ENCODE peak calls at places on chromosomes 2 and 18, in ten cellular contexts. F is Peyer's patch, L is foreskin fibroblast, O is AG10803, U is astrocyte of the spinal cord, B is AG04449, E is Panc1, Z is MM.1S, K is WERI-Rb-1, D is choroid plexus epithelial cell. R is an unnamed sample.

GRCh38 chr18:80251700-80252099 is 4.4 kb upstream of the PARD6G start:
- DNase-seq in E (no peak), U (no peak), Z (no peak), D (no peak), F (no peak), B (no peak), O (peak), L (no peak), K (no peak), R (no peak)

GRCh38 chr2:35989523-35989922 is 366.1 kb upstream of the CRIM1 start:
- DNase-seq in U (no peak), D (no peak), E (no peak), L (no peak), F (no peak), B (no peak), O (no peak), Z (no peak), K (no peak), R (no peak)

GRCh38 chr18:74683573-74683972 is 85.9 kb downstream of the ZNF407 start:
- DNase-seq in Z (no peak), L (peak), F (no peak), B (no peak), U (no peak), O (no peak), D (no peak), K (no peak), E (no peak), R (no peak)

GRCh38 chr2:229212241-229212640 is 58.8 kb downstream of the PID1 start:
- DNase-seq in L (no peak), B (no peak), D (no peak), Z (no peak), U (no peak), E (no peak), F (no peak), K (no peak), O (no peak), R (no peak)

GRCh38 chr2:241540766-241541561 is 17.6 kb upstream of the BOK start:
- DNase-seq in F (peak), B (no peak), D (peak), E (no peak), K (no peak), O (peak), U (peak), L (peak), Z (no peak), R (peak)

GRCh38 chr2:1715184-1716012 is 28.9 kb downstream of the PXDN start:
- DNase-seq in E (no peak), U (no peak), Z (no peak), B (no peak), F (no peak), D (no peak), K (no peak), L (peak), O (peak), R (no peak)

GRCh38 chr2:212815453-212815852 is 276.9 kb upstream of the ERBB4 start:
- DNase-seq in L (no peak), U (no peak), B (no peak), K (no peak), F (no peak), O (no peak), E (no peak), Z (no peak), D (no peak), R (peak)

GRCh38 chr2:111029135-111029927 is 91.4 kb upstream of the BCL2L11 start:
- DNase-seq in U (no peak), O (no peak), B (no peak), D (no peak), K (no peak), L (no peak), Z (no peak), F (no peak), E (no peak), R (no peak)

GRCh38 chr2:26352892-26353291 is 6.3 kb upstream of the ADGRF3 start:
- DNase-seq in L (peak), O (no peak), F (no peak), E (no peak), D (peak), Z (no peak), B (no peak), U (no peak), K (no peak), R (no peak)

GRCh38 chr2:150487537-150488429 is at the start of gene RND3:
- DNase-seq in B (peak), F (peak), D (peak), O (peak), K (peak), U (peak), L (peak), E (peak), Z (peak), R (peak)

GRCh38 chr2:18630541-18630940 is 41.2 kb upstream of the NT5C1B start:
- DNase-seq in L (peak), F (no peak), E (no peak), U (no peak), D (no peak), B (no peak), K (no peak), Z (no peak), O (no peak), R (no peak)

GRCh38 chr2:66571873-66572272 is 136.9 kb downstream of the MEIS1 start:
- DNase-seq in F (no peak), O (peak), D (no peak), E (no peak), K (no peak), L (peak), U (no peak), B (no peak), Z (no peak), R (no peak)

GRCh38 chr2:220789961-220790360 is 782.1 kb downstream of the EPHA4 start:
- DNase-seq in F (no peak), K (no peak), O (peak), Z (no peak), L (peak), B (peak), U (peak), D (peak), E (no peak), R (no peak)

GRCh38 chr2:177165731-177166711 is 46.6 kb upstream of the HNRNPA3 start:
- DNase-seq in Z (peak), O (peak), U (peak), F (no peak), B (no peak), D (peak), E (no peak), L (peak), K (no peak), R (peak)

GRCh38 chr2:177164131-177164530 is 48.5 kb upstream of the HNRNPA3 start:
- DNase-seq in D (no peak), O (no peak), Z (no peak), E (no peak), B (no peak), L (peak), F (no peak), U (no peak), K (no peak), R (no peak)

GRCh38 chr2:177161741-177162440 is 50.7 kb upstream of the HNRNPA3 start:
- DNase-seq in Z (peak), L (peak), B (no peak), O (peak), F (no peak), D (peak), E (no peak), U (peak), K (peak), R (peak)

GRCh38 chr2:177165103-177165583 is 47.5 kb upstream of the HNRNPA3 start:
- DNase-seq in E (no peak), L (peak), O (peak), F (no peak), Z (no peak), U (peak), B (no peak), K (peak), D (peak), R (peak)

DNA sequence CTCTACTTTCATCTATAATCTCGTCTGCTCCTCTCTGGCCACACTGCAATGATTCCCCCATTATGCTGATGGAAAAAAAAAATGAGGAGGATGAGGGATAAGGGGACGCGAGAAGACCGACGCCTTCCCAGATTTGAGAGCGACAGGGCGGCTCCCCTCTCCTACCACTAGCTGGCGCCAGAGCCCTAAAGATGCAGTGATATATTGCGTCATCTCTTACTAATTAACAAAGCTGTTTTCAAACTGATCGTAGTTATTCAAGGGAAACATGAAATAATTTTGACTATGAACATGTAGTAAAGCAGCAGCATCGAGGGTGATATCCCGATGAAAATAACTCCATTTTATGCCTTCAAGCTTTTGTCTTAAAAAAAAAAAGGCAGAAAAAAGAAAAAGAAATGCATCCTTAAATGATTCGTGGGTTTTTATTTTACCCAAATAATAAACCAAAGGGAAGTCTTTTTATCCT is 48.0 kb upstream of the HNRNPA3 start:
- DNase-seq in O (peak), F (peak), B (no peak), E (peak), D (peak), Z (peak), L (peak), U (peak), K (peak), R (peak)
- H3K4me3 ChIP-seq in O (peak), F (peak), B (peak), E (peak), D (peak), Z (peak), L (peak), U (peak), K (peak), R (peak)

GRCh38 chr2:133530645-133531044 is 37.6 kb downstream of the NCKAP5 start:
- DNase-seq in E (no peak), L (no peak), K (no peak), Z (peak), O (no peak), D (no peak), U (no peak), F (no peak), B (no peak), R (no peak)

GRCh38 chr2:133531382-133531781 is 36.9 kb downstream of the NCKAP5 start:
- DNase-seq in D (no peak), E (no peak), U (no peak), B (no peak), L (no peak), O (no peak), K (no peak), F (no peak), Z (peak), R (no peak)

GRCh38 chr2:133532919-133533318 is 35.3 kb downstream of the NCKAP5 start:
- DNase-seq in K (no peak), B (no peak), U (peak), L (peak), D (no peak), F (no peak), O (no peak), Z (no peak), E (no peak), R (no peak)
- TF ChIP-seq CTCF in K (no peak), B (no peak), U (no peak), L (no peak), D (no peak), F (no peak), O (no peak), Z (no peak), E (no peak), R (no peak)

GRCh38 chr2:231393149-231394131 is 2.1 kb upstream of the B3GNT7 start:
- DNase-seq in O (no peak), D (no peak), K (peak), U (no peak), F (peak), E (no peak), B (no peak), Z (no peak), L (no peak), R (peak)
- H3K4me3 ChIP-seq in O (no peak), D (no peak), K (no peak), U (no peak), F (no peak), E (no peak), B (no peak), Z (no peak), L (no peak), R (peak)

GRCh38 chr2:38448692-38449405 is 71.8 kb upstream of the ATL2 start:
- DNase-seq in L (no peak), D (no peak), B (no peak), E (no peak), F (no peak), K (no peak), U (no peak), O (no peak), Z (no peak), R (no peak)

GRCh38 chr2:38443021-38443541 is 66.0 kb upstream of the ATL2 start:
- DNase-seq in O (no peak), Z (no peak), E (no peak), L (no peak), D (peak), U (peak), B (no peak), K (peak), F (no peak), R (no peak)

GRCh38 chr2:38444247-38444646 is 67.2 kb upstream of the ATL2 start:
- DNase-seq in Z (no peak), F (no peak), B (peak), O (peak), U (peak), E (no peak), K (no peak), L (peak), D (peak), R (no peak)

GRCh38 chr2:38446972-38447561 is 70.0 kb upstream of the ATL2 start:
- DNase-seq in U (no peak), L (no peak), K (no peak), B (no peak), Z (no peak), E (no peak), D (no peak), F (no peak), O (no peak), R (no peak)

DNA sequence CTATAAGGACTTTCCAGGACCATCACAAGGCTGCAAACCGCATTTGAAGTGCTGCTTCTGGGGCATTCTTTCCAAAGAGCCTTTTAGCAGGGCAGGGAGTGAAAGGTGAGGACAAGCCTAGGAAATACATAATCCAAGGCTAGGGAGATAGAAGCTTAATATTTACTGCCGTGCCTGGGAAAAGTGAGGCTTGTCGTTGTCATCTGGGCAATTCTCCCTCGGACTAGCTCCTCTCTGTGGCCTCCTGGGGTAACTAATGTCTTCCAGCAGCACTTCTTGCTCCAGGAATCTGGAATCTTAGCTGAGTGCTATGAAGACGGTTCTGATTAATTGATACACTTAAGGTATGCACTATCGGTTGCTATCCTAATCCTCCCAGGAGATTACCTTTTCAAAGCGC is 69.3 kb upstream of the ATL2 start:
- DNase-seq in B (no peak), K (peak), O (no peak), L (peak), U (no peak), D (no peak), Z (no peak), F (no peak), E (no peak), R (no peak)
- TF ChIP-seq CTCF in B (peak), K (peak), O (peak), L (peak), U (no peak), D (no peak), Z (no peak), F (peak), E (peak), R (no peak)

GRCh38 chr2:98348066-98348561 is 1.9 kb downstream of the CNGA3 start:
- DNase-seq in K (peak), E (no peak), D (no peak), F (no peak), L (no peak), U (no peak), O (no peak), B (no peak), Z (no peak), R (peak)
- H3K4me3 ChIP-seq in K (peak), E (no peak), D (no peak), F (no peak), L (no peak), U (no peak), O (no peak), B (no peak), Z (no peak), R (no peak)

GRCh38 chr2:74414913-74415761 is 6.3 kb downstream of the C2orf81 start:
- DNase-seq in F (peak), B (no peak), L (peak), O (peak), Z (no peak), D (no peak), U (no peak), K (no peak), E (no peak), R (no peak)
- TF ChIP-seq CTCF in F (peak), B (peak), L (peak), O (no peak), Z (no peak), D (peak), U (peak), K (no peak), E (no peak), R (no peak)